ENCODE peak calls at places on chromosome 11, in four cellular contexts. One of them, this sample, is unnamed.

GRCh38 chr11:3195251-3196160 is 23.1 kb downstream of the MRGPRG start:
- DNase-seq in activated T-helper 1 cell treated with anti-CD3 and anti-CD28 coated beads, Interleukin-12 subunit alpha, Interleukin-12 subunit beta, Interleukin-2, Interleukin-4 antibody, amounts not matched to agents 30 ng/mL and 10 ng/mL and 1 ng/mL, durations not matched to agents 14 hours and 24 hours and 36 hours: no peak
- DNase-seq in amniotic stem cell: no peak
- DNase-seq in cardiac muscle cell: peak; percentile 44
- DNase-seq in this sample: no peak

GRCh38 chr11:124740277-124740882 is 638 bp downstream of the NRGN start:
- DNase-seq in cardiac muscle cell: no peak
- DNase-seq in amniotic stem cell: no peak
- DNase-seq in activated T-helper 1 cell treated with anti-CD3 and anti-CD28 coated beads, Interleukin-12 subunit alpha, Interleukin-12 subunit beta, Interleukin-2, Interleukin-4 antibody, amounts not matched to agents 30 ng/mL and 10 ng/mL and 1 ng/mL, durations not matched to agents 14 hours and 24 hours and 36 hours: peak; percentile 30
- DNase-seq in this sample: no peak

GRCh38 chr11:64859542-64860414 is 15.3 kb upstream of the CDC42BPG start:
- DNase-seq in cardiac muscle cell: no peak
- DNase-seq in amniotic stem cell: no peak
- DNase-seq in activated T-helper 1 cell treated with anti-CD3 and anti-CD28 coated beads, Interleukin-12 subunit alpha, Interleukin-12 subunit beta, Interleukin-2, Interleukin-4 antibody, amounts not matched to agents 30 ng/mL and 10 ng/mL and 1 ng/mL, durations not matched to agents 14 hours and 24 hours and 36 hours: peak; percentile 73
- DNase-seq in this sample: no peak

GRCh38 chr11:122235615-122236014 is 119.6 kb upstream of the BLID start:
- DNase-seq in activated T-helper 1 cell treated with anti-CD3 and anti-CD28 coated beads, Interleukin-12 subunit alpha, Interleukin-12 subunit beta, Interleukin-2, Interleukin-4 antibody, amounts not matched to agents 30 ng/mL and 10 ng/mL and 1 ng/mL, durations not matched to agents 14 hours and 24 hours and 36 hours: no peak
- DNase-seq in amniotic stem cell: peak; percentile 43
- DNase-seq in cardiac muscle cell: peak; percentile 12
- DNase-seq in this sample: no peak

GRCh38 chr11:2446590-2447252 is 1.9 kb downstream of the KCNQ1 start:
- DNase-seq in cardiac muscle cell: no peak
- DNase-seq in activated T-helper 1 cell treated with anti-CD3 and anti-CD28 coated beads, Interleukin-12 subunit alpha, Interleukin-12 subunit beta, Interleukin-2, Interleukin-4 antibody, amounts not matched to agents 30 ng/mL and 10 ng/mL and 1 ng/mL, durations not matched to agents 14 hours and 24 hours and 36 hours: peak; percentile 15
- DNase-seq in amniotic stem cell: no peak
- DNase-seq in this sample: no peak

GRCh38 chr11:124108158-124108557 is 7.1 kb upstream of the VWA5A start:
- DNase-seq in amniotic stem cell: no peak
- DNase-seq in cardiac muscle cell: peak; percentile 7
- DNase-seq in activated T-helper 1 cell treated with anti-CD3 and anti-CD28 coated beads, Interleukin-12 subunit alpha, Interleukin-12 subunit beta, Interleukin-2, Interleukin-4 antibody, amounts not matched to agents 30 ng/mL and 10 ng/mL and 1 ng/mL, durations not matched to agents 14 hours and 24 hours and 36 hours: no peak
- DNase-seq in this sample: peak; percentile 33

GRCh38 chr11:127412722-127413121 is 412.2 kb upstream of the KIRREL3 start:
- DNase-seq in amniotic stem cell: no peak
- DNase-seq in cardiac muscle cell: no peak
- DNase-seq in activated T-helper 1 cell treated with anti-CD3 and anti-CD28 coated beads, Interleukin-12 subunit alpha, Interleukin-12 subunit beta, Interleukin-2, Interleukin-4 antibody, amounts not matched to agents 30 ng/mL and 10 ng/mL and 1 ng/mL, durations not matched to agents 14 hours and 24 hours and 36 hours: no peak
- DNase-seq in this sample: no peak

GRCh38 chr11:76285397-76285796 is 79.1 kb upstream of the WNT11 start:
- DNase-seq in cardiac muscle cell: no peak
- DNase-seq in activated T-helper 1 cell treated with anti-CD3 and anti-CD28 coated beads, Interleukin-12 subunit alpha, Interleukin-12 subunit beta, Interleukin-2, Interleukin-4 antibody, amounts not matched to agents 30 ng/mL and 10 ng/mL and 1 ng/mL, durations not matched to agents 14 hours and 24 hours and 36 hours: no peak
- DNase-seq in amniotic stem cell: no peak
- DNase-seq in this sample: no peak

GRCh38 chr11:6505577-6506240 is 8.6 kb downstream of the DNHD1 start:
- DNase-seq in activated T-helper 1 cell treated with anti-CD3 and anti-CD28 coated beads, Interleukin-12 subunit alpha, Interleukin-12 subunit beta, Interleukin-2, Interleukin-4 antibody, amounts not matched to agents 30 ng/mL and 10 ng/mL and 1 ng/mL, durations not matched to agents 14 hours and 24 hours and 36 hours: no peak
- DNase-seq in amniotic stem cell: no peak
- DNase-seq in cardiac muscle cell: peak; percentile 29
- DNase-seq in this sample: peak; percentile 15

GRCh38 chr11:83280256-83280655 is 5.9 kb downstream of the CCDC90B start:
- DNase-seq in amniotic stem cell: no peak
- DNase-seq in cardiac muscle cell: no peak
- DNase-seq in activated T-helper 1 cell treated with anti-CD3 and anti-CD28 coated beads, Interleukin-12 subunit alpha, Interleukin-12 subunit beta, Interleukin-2, Interleukin-4 antibody, amounts not matched to agents 30 ng/mL and 10 ng/mL and 1 ng/mL, durations not matched to agents 14 hours and 24 hours and 36 hours: no peak
- DNase-seq in this sample: no peak

GRCh38 chr11:122871302-122871701 is 11.3 kb upstream of the JHY start:
- DNase-seq in amniotic stem cell: no peak
- DNase-seq in activated T-helper 1 cell treated with anti-CD3 and anti-CD28 coated beads, Interleukin-12 subunit alpha, Interleukin-12 subunit beta, Interleukin-2, Interleukin-4 antibody, amounts not matched to agents 30 ng/mL and 10 ng/mL and 1 ng/mL, durations not matched to agents 14 hours and 24 hours and 36 hours: no peak
- DNase-seq in cardiac muscle cell: no peak
- DNase-seq in this sample: no peak

GRCh38 chr11:33291004-33291777 is 34.0 kb downstream of the HIPK3 start:
- DNase-seq in cardiac muscle cell: peak; percentile 92
- DNase-seq in activated T-helper 1 cell treated with anti-CD3 and anti-CD28 coated beads, Interleukin-12 subunit alpha, Interleukin-12 subunit beta, Interleukin-2, Interleukin-4 antibody, amounts not matched to agents 30 ng/mL and 10 ng/mL and 1 ng/mL, durations not matched to agents 14 hours and 24 hours and 36 hours: no peak
- DNase-seq in amniotic stem cell: no peak
- DNase-seq in this sample: no peak

GRCh38 chr11:56543739-56544138 is 682 bp upstream of the OR5M11 start:
- DNase-seq in cardiac muscle cell: no peak
- DNase-seq in activated T-helper 1 cell treated with anti-CD3 and anti-CD28 coated beads, Interleukin-12 subunit alpha, Interleukin-12 subunit beta, Interleukin-2, Interleukin-4 antibody, amounts not matched to agents 30 ng/mL and 10 ng/mL and 1 ng/mL, durations not matched to agents 14 hours and 24 hours and 36 hours: no peak
- DNase-seq in amniotic stem cell: no peak
- DNase-seq in this sample: no peak

GRCh38 chr11:73538381-73538872 is 59.5 kb downstream of the FAM168A start:
- DNase-seq in amniotic stem cell: no peak
- DNase-seq in activated T-helper 1 cell treated with anti-CD3 and anti-CD28 coated beads, Interleukin-12 subunit alpha, Interleukin-12 subunit beta, Interleukin-2, Interleukin-4 antibody, amounts not matched to agents 30 ng/mL and 10 ng/mL and 1 ng/mL, durations not matched to agents 14 hours and 24 hours and 36 hours: no peak
- DNase-seq in cardiac muscle cell: no peak
- DNase-seq in this sample: peak; percentile 48

GRCh38 chr11:26960265-26960664 is 33.6 kb upstream of the FIBIN start:
- DNase-seq in cardiac muscle cell: no peak
- DNase-seq in activated T-helper 1 cell treated with anti-CD3 and anti-CD28 coated beads, Interleukin-12 subunit alpha, Interleukin-12 subunit beta, Interleukin-2, Interleukin-4 antibody, amounts not matched to agents 30 ng/mL and 10 ng/mL and 1 ng/mL, durations not matched to agents 14 hours and 24 hours and 36 hours: no peak
- DNase-seq in amniotic stem cell: no peak
- DNase-seq in this sample: no peak

GRCh38 chr11:9003573-9004309 is at the start of gene NRIP3:
- DNase-seq in cardiac muscle cell: peak; percentile 81
- DNase-seq in amniotic stem cell: peak; percentile 24
- DNase-seq in activated T-helper 1 cell treated with anti-CD3 and anti-CD28 coated beads, Interleukin-12 subunit alpha, Interleukin-12 subunit beta, Interleukin-2, Interleukin-4 antibody, amounts not matched to agents 30 ng/mL and 10 ng/mL and 1 ng/mL, durations not matched to agents 14 hours and 24 hours and 36 hours: peak; percentile 73
- DNase-seq in this sample: no peak

GRCh38 chr11:73157141-73158010 is 15.3 kb upstream of the FCHSD2 start:
- DNase-seq in amniotic stem cell: peak; percentile 59
- DNase-seq in cardiac muscle cell: peak; percentile 75
- DNase-seq in activated T-helper 1 cell treated with anti-CD3 and anti-CD28 coated beads, Interleukin-12 subunit alpha, Interleukin-12 subunit beta, Interleukin-2, Interleukin-4 antibody, amounts not matched to agents 30 ng/mL and 10 ng/mL and 1 ng/mL, durations not matched to agents 14 hours and 24 hours and 36 hours: no peak
- DNase-seq in this sample: no peak

GRCh38 chr11:28606930-28607329 is 498.7 kb downstream of the METTL15 start:
- DNase-seq in cardiac muscle cell: no peak
- DNase-seq in activated T-helper 1 cell treated with anti-CD3 and anti-CD28 coated beads, Interleukin-12 subunit alpha, Interleukin-12 subunit beta, Interleukin-2, Interleukin-4 antibody, amounts not matched to agents 30 ng/mL and 10 ng/mL and 1 ng/mL, durations not matched to agents 14 hours and 24 hours and 36 hours: no peak
- DNase-seq in amniotic stem cell: no peak
- DNase-seq in this sample: no peak

GRCh38 chr11:83265331-83265730 is 20.8 kb downstream of the CCDC90B start:
- DNase-seq in cardiac muscle cell: no peak
- DNase-seq in amniotic stem cell: no peak
- DNase-seq in activated T-helper 1 cell treated with anti-CD3 and anti-CD28 coated beads, Interleukin-12 subunit alpha, Interleukin-12 subunit beta, Interleukin-2, Interleukin-4 antibody, amounts not matched to agents 30 ng/mL and 10 ng/mL and 1 ng/mL, durations not matched to agents 14 hours and 24 hours and 36 hours: no peak
- DNase-seq in this sample: no peak

GRCh38 chr11:76604652-76605241 is 65.8 kb downstream of the LRRC32 start:
- DNase-seq in amniotic stem cell: no peak
- DNase-seq in cardiac muscle cell: no peak
- DNase-seq in activated T-helper 1 cell treated with anti-CD3 and anti-CD28 coated beads, Interleukin-12 subunit alpha, Interleukin-12 subunit beta, Interleukin-2, Interleukin-4 antibody, amounts not matched to agents 30 ng/mL and 10 ng/mL and 1 ng/mL, durations not matched to agents 14 hours and 24 hours and 36 hours: no peak
- DNase-seq in this sample: no peak

GRCh38 chr11:44138286-44138685 is 42.8 kb downstream of the EXT2 start:
- DNase-seq in cardiac muscle cell: no peak
- DNase-seq in amniotic stem cell: no peak
- DNase-seq in activated T-helper 1 cell treated with anti-CD3 and anti-CD28 coated beads, Interleukin-12 subunit alpha, Interleukin-12 subunit beta, Interleukin-2, Interleukin-4 antibody, amounts not matched to agents 30 ng/mL and 10 ng/mL and 1 ng/mL, durations not matched to agents 14 hours and 24 hours and 36 hours: no peak
- DNase-seq in this sample: no peak

GRCh38 chr11:95790933-95791247 is 592 bp downstream of the CEP57 start:
- DNase-seq in cardiac muscle cell: peak; percentile 81
- DNase-seq in amniotic stem cell: no peak
- DNase-seq in activated T-helper 1 cell treated with anti-CD3 and anti-CD28 coated beads, Interleukin-12 subunit alpha, Interleukin-12 subunit beta, Interleukin-2, Interleukin-4 antibody, amounts not matched to agents 30 ng/mL and 10 ng/mL and 1 ng/mL, durations not matched to agents 14 hours and 24 hours and 36 hours: peak; percentile 35
- DNase-seq in this sample: no peak

GRCh38 chr11:116910378-116910777 is 73.0 kb upstream of the APOA1 start:
- DNase-seq in activated T-helper 1 cell treated with anti-CD3 and anti-CD28 coated beads, Interleukin-12 subunit alpha, Interleukin-12 subunit beta, Interleukin-2, Interleukin-4 antibody, amounts not matched to agents 30 ng/mL and 10 ng/mL and 1 ng/mL, durations not matched to agents 14 hours and 24 hours and 36 hours: no peak
- DNase-seq in amniotic stem cell: no peak
- DNase-seq in cardiac muscle cell: no peak
- DNase-seq in this sample: no peak

GRCh38 chr11:122981388-122982264 is at the start of gene BSX:
- DNase-seq in amniotic stem cell: peak; percentile 4
- DNase-seq in activated T-helper 1 cell treated with anti-CD3 and anti-CD28 coated beads, Interleukin-12 subunit alpha, Interleukin-12 subunit beta, Interleukin-2, Interleukin-4 antibody, amounts not matched to agents 30 ng/mL and 10 ng/mL and 1 ng/mL, durations not matched to agents 14 hours and 24 hours and 36 hours: peak; percentile 21
- DNase-seq in cardiac muscle cell: peak; percentile 92
- DNase-seq in this sample: peak; percentile 78

GRCh38 chr11:36065436-36065835 is 121.6 kb downstream of the LDLRAD3 start:
- DNase-seq in amniotic stem cell: no peak
- DNase-seq in cardiac muscle cell: no peak
- DNase-seq in activated T-helper 1 cell treated with anti-CD3 and anti-CD28 coated beads, Interleukin-12 subunit alpha, Interleukin-12 subunit beta, Interleukin-2, Interleukin-4 antibody, amounts not matched to agents 30 ng/mL and 10 ng/mL and 1 ng/mL, durations not matched to agents 14 hours and 24 hours and 36 hours: no peak
- DNase-seq in this sample: no peak

This sample was measured in NT2/D1.